ENCODE peak calls at places on chromosomes 16 and 17, in six cellular contexts. N is GM23248, S is HCT116, A is GM23338, G is MM.1S, Z is neural progenitor cell. L is an unnamed sample. For H3K4me1, the result is how much of the 10 kb centered on the place peaks cover.

GRCh38 chr17:31679667-31680066 is 179.4 kb downstream of the COPRS start:
- DNase-seq in N (no peak), S (no peak), A (no peak), G (no peak), Z (no peak), L (no peak)

GRCh38 chr17:80905586-80906230 is 85.9 kb upstream of the CHMP6 start:
- DNase-seq in N (no peak), S (no peak), A (no peak), G (no peak), Z (no peak), L (no peak)

GRCh38 chr16:12639044-12639443 is 164.6 kb downstream of the CPPED1 start:
- DNase-seq in N (peak), S (no peak), A (no peak), G (no peak), Z (no peak), L (no peak)

GRCh38 chr17:71057448-71057847 is 888.1 kb downstream of the KCNJ2 start:
- DNase-seq in N (no peak), S (no peak), A (no peak), G (no peak), Z (no peak), L (no peak)

GRCh38 chr16:30112197-30113030 is 923 bp downstream of the GDPD3 start:
- DNase-seq in N (peak), S (no peak), A (peak), G (peak), Z (peak), L (peak)

GRCh38 chr17:69961488-69962145 is 113.4 kb upstream of the KCNJ16 start:
- DNase-seq in N (no peak), S (no peak), A (peak), G (peak), Z (peak), L (peak)

GRCh38 chr16:54926166-54926838 is 4.4 kb upstream of the IRX5 start:
- DNase-seq in N (peak), S (no peak), A (no peak), G (peak), Z (no peak), L (peak)

GRCh38 chr17:31527606-31528005 is 136.1 kb downstream of the RAB11FIP4 start:
- DNase-seq in N (peak), S (no peak), A (no peak), G (no peak), Z (no peak), L (no peak)

GRCh38 chr17:69880591-69881112 is 194.4 kb upstream of the KCNJ16 start:
- DNase-seq in N (no peak), S (no peak), A (no peak), G (no peak), Z (no peak), L (no peak)

GRCh38 chr17:31740611-31741082 is 118.4 kb downstream of the COPRS start:
- DNase-seq in N (peak), S (no peak), A (no peak), G (no peak), Z (no peak), L (no peak)

GRCh38 chr16:65959978-65960377 is 406.5 kb upstream of the CDH5 start:
- DNase-seq in N (peak), S (no peak), A (no peak), G (no peak), Z (no peak), L (no peak)

GRCh38 chr16:54493076-54493475 is 206.5 kb upstream of the IRX3 start:
- DNase-seq in N (peak), S (no peak), A (no peak), G (no peak), Z (no peak), L (no peak)

GRCh38 chr17:1298616-1299015 is 19.2 kb downstream of the TRARG1 start:
- DNase-seq in N (peak), S (no peak), A (peak), G (no peak), Z (peak), L (no peak)

GRCh38 chr17:78256705-78257559 is 25.5 kb downstream of the TMEM235 start:
- DNase-seq in N (no peak), S (no peak), A (no peak), G (no peak), Z (peak), L (no peak)

GRCh38 chr17:49495842-49496182 is 719 bp downstream of the NGFR start:
- DNase-seq in N (no peak), S (no peak), A (peak), G (no peak), Z (peak), L (no peak)

GRCh38 chr16:14549789-14550153 is 80.3 kb downstream of the PARN start:
- DNase-seq in N (no peak), S (no peak), A (no peak), G (no peak), Z (no peak), L (no peak)

GRCh38 chr16:17529982-17530760 is 59.4 kb upstream of the XYLT1 start:
- DNase-seq in N (no peak), S (no peak), A (no peak), G (peak), Z (no peak), L (no peak)

GRCh38 chr16:30361180-30361579 is 6.1 kb upstream of the CD2BP2 start:
- DNase-seq in N (no peak), S (no peak), A (no peak), G (no peak), Z (no peak), L (no peak)

GRCh38 chr17:4066210-4066609 is 76.6 kb downstream of the ZZEF1 start:
- DNase-seq in N (no peak), S (no peak), A (no peak), G (no peak), Z (no peak), L (no peak)

GRCh38 chr16:89268585-89268984 is 51.1 kb downstream of the ZNF778 start:
- DNase-seq in N (no peak), S (no peak), A (no peak), G (no peak), Z (no peak), L (no peak)

GRCh38 chr16:13793788-13794461 is 126.0 kb upstream of the ERCC4 start:
- DNase-seq in N (no peak), S (no peak), A (no peak), G (no peak), Z (no peak), L (no peak)

GRCh38 chr17:30379303-30380105 is 777 bp downstream of the CPD start:
- DNase-seq in N (peak), S (no peak), A (peak), G (peak), Z (peak), L (peak)

GRCh38 chr16:68784721-68785120 is 47.6 kb downstream of the CDH1 start:
- DNase-seq in N (no peak), S (no peak), A (no peak), G (no peak), Z (no peak), L (no peak)

GRCh38 chr16:68790130-68790761 is 53.1 kb upstream of the TANGO6 start:
- DNase-seq in N (peak), S (no peak), A (peak), G (no peak), Z (peak), L (no peak)

GRCh38 chr16:68784226-68784625 is 47.1 kb downstream of the CDH1 start:
- DNase-seq in N (no peak), S (no peak), A (no peak), G (no peak), Z (no peak), L (no peak)

GRCh38 chr16:68785715-68786114 is 48.6 kb downstream of the CDH1 start:
- DNase-seq in N (no peak), S (no peak), A (no peak), G (no peak), Z (no peak), L (no peak)

GRCh38 chr16:68786685-68787418 is 49.8 kb downstream of the CDH1 start:
- DNase-seq in N (peak), S (no peak), A (no peak), G (no peak), Z (no peak), L (no peak)
- TF ChIP-seq EZH2phosphoT487 in N (no peak), S (no peak), A (no peak), G (no peak), Z (no peak), L (no peak)

GRCh38 chr17:72984145-72984924 is 108.2 kb downstream of the SLC39A11 start:
- DNase-seq in N (peak), S (peak), A (no peak), G (no peak), Z (no peak), L (no peak)
- H3K4me2 ChIP-seq in N (peak), S (peak), A (no peak), G (no peak), Z (no peak), L (no peak)

GRCh38 chr17:36553459-36553858 is 8.7 kb downstream of the GGNBP2 start:
- DNase-seq in N (no peak), S (no peak), A (no peak), G (no peak), Z (no peak), L (no peak)
- H3K4me1 ChIP-seq in N (under half), S (under half), A (under half), G (under half), Z (under half), L (half or more)

GRCh38 chr17:68579194-68579900 is 21.8 kb downstream of the FAM20A start:
- DNase-seq in N (no peak), S (no peak), A (no peak), G (no peak), Z (no peak), L (no peak)

GRCh38 chr17:68578236-68578635 is 22.9 kb downstream of the FAM20A start:
- DNase-seq in N (peak), S (no peak), A (no peak), G (no peak), Z (no peak), L (no peak)

GRCh38 chr17:68581863-68582645 is 19.1 kb downstream of the FAM20A start:
- DNase-seq in N (no peak), S (no peak), A (no peak), G (no peak), Z (no peak), L (no peak)

GRCh38 chr17:68576811-68577551 is 24.2 kb downstream of the FAM20A start:
- DNase-seq in N (peak), S (no peak), A (no peak), G (no peak), Z (no peak), L (peak)

DNA sequence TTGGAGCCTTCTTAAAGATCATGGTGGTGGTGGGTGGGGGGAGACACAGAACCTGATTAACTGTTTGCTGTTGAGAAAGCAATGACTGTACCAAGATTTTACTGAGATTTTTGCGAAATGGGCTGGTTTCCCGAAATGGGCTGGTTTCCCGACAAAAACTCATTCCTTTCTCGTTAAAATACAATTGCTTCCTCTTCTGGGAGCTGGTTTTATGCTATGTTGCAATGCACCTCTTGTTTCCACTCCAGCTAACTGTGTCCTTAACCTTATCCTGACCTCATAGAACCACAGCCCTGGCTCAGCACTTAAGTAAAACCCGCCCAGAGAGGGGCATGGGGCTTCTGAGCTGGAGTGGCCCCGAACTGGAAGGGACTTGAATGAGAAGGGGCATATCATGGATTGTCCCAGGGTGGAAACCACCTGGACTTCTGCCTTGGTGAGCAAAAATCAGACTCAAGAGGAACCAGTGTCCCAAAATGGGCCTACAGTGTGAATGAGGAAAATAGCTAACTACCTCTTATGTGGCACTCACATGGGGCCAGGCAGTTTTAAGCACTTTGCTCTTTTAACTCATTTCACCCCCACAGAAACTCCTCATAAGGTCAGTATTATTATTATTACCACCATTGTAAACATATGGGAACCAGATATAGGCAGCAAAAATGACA is 20.8 kb downstream of the FAM20A start:
- DNase-seq in N (peak), S (no peak), A (no peak), G (no peak), Z (no peak), L (no peak)
- TF ChIP-seq EZH2phosphoT487 in N (no peak), S (no peak), A (no peak), G (no peak), Z (no peak), L (no peak)

DNA sequence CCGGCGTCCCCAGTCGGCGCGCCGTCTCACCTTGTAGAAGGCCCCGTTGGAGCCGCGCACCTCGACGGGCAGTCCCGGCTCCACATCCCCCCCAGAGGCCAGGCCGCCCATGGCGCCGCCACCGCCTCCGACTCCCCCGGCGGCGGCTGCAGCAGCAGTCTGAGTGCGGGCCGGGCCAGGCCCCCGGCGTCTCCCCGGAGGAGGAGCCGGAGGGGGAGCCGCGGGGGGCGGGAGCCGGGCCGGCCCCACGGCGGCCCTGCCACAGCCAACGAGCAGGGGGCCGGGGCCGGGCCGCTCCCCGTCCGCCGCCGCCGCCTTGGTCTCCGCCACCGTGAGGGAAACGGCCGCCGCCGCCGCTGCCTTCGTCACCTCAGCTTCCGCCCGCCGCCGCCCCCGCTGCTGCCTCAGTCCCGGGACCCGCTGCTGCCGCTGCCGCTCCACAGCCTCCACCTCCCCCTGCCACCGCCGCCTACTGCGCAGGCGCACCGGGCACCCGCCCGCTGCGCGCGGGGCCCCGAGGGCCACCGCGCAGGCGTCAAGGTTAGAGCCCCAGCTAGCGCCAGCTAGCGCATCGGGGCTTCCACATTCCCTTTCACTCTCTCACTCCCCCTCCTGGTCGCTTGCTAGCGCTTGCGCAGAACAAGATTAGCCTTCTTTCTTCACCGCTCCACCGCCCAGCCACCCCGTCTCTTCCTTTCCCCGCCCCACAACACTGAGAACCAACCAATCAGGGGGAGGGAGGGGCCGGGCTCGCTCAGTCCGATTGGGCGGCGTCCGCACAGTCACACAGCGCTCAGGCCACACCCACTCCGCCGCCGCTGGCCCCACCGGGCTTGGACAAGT is at the start of gene FXR2:
- DNase-seq in N (peak), S (peak), A (peak), G (peak), Z (peak), L (peak)
- H3K4me2 ChIP-seq in N (peak), S (peak), A (peak), G (peak), Z (peak), L (peak)

DNA sequence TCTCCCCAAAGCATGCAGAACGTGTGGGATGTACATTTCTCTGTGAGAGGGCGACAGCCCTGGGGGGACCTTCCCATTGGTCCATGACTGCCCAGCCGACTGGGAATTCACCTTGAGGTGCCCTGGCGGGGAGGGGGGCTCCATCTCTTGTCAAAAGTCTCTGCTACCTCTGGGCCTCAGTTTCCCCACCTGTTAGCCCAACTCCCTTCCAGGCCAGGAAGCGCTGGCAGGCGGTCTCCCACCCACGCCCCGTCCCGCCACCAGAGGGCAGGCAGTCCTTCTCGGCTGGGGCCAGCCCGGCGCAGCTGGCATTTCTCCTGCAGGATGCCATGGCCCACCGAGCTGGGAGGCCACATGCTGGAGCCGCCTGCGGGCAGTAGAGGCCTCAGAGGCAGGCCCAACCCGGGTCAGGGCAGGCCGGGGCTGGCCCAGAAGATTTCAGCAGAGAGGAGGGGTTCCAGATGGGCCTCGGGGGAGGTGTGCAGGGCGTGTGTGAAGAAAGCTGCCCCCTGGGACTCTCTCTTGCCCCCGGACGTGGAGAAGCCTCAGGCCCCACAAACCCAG is 16.6 kb downstream of the CD7 start:
- DNase-seq in N (peak), S (no peak), A (peak), G (peak), Z (peak), L (peak)
- H3K4me1 ChIP-seq in N (under half), S (under half), A (under half), G (under half), Z (under half), L (under half)

GRCh38 chr17:50790619-50791018 is 23.3 kb upstream of the ANKRD40CL start:
- DNase-seq in N (no peak), S (no peak), A (no peak), G (no peak), Z (no peak), L (no peak)
- TF ChIP-seq EZH2phosphoT487 in N (no peak), S (no peak), A (no peak), G (no peak), Z (no peak), L (no peak)

GRCh38 chr17:79798296-79799173 is 1.7 kb upstream of the CBX8 start:
- DNase-seq in N (peak), S (no peak), A (peak), G (no peak), Z (peak), L (no peak)

GRCh38 chr17:79800325-79801155 is 3.7 kb upstream of the CBX8 start:
- DNase-seq in N (peak), S (peak), A (peak), G (no peak), Z (peak), L (peak)

GRCh38 chr17:79799174-79799537 is 2.3 kb upstream of the CBX8 start:
- DNase-seq in N (no peak), S (no peak), A (no peak), G (no peak), Z (peak), L (no peak)

GRCh38 chr17:79801156-79802038 is 4.5 kb upstream of the CBX8 start:
- DNase-seq in N (peak), S (peak), A (peak), G (no peak), Z (peak), L (no peak)

GRCh38 chr17:79799538-79800324 is 2.9 kb upstream of the CBX8 start:
- DNase-seq in N (peak), S (no peak), A (no peak), G (no peak), Z (peak), L (no peak)
- H3K4me2 ChIP-seq in N (no peak), S (peak), A (peak), G (no peak), Z (peak), L (peak)

GRCh38 chr16:61530697-61531096 is 505.5 kb downstream of the CDH8 start:
- DNase-seq in N (no peak), S (no peak), A (no peak), G (no peak), Z (no peak), L (no peak)
- H3K4me1 ChIP-seq in N (under half), S (under half), A (under half), G (under half), Z (under half), L (under half)

DNA sequence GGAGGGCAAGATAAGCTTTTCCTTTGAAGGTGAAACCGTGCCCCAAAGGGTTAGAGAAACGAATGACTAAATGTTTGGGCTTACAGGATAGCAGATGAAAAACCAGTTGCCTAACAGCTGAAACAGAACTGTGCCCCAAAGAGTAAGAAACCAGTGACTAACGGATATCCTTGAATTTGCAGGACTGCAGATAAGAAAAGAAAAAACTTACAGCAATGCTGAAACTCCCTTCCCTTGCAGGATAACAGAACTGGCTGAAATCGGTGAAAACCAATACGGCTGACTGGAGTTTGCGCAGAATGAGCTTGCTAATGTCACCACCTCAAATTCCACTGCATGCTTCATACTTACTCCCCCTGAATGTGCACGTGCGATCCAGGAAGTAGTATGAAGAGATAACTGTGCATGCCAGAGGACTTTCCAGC is 175.2 kb upstream of the NLRP1 start:
- DNase-seq in N (no peak), S (no peak), A (no peak), G (no peak), Z (no peak), L (no peak)
- TF ChIP-seq EZH2phosphoT487 in N (no peak), S (no peak), A (no peak), G (no peak), Z (no peak), L (no peak)

L was measured in OCI-LY7.